ENCODE peak calls at places on chromosome 11, in nine cellular contexts. One of them, this sample, is unnamed.

GRCh38 chr11:68538025-68538424 is 77.5 kb downstream of the PPP6R3 start:
- DNase-seq in heart left ventricle: no peak
- DNase-seq in small intestine: no peak
- DNase-seq in epithelial cell of esophagus: no peak
- DNase-seq in stimulated activated CD4-positive, alpha-beta T cell treated with anti-CD3 and anti-CD28 coated beads, Interleukin-15, amount 100 ng/mL, for 24 hours: no peak
- DNase-seq in C1 segment of cervical spinal cord: no peak
- DNase-seq in LoVo: no peak
- DNase-seq in NCI-H1436: no peak
- DNase-seq in midbrain: no peak
- DNase-seq in this sample: no peak

GRCh38 chr11:102111787-102112653 is 1.8 kb downstream of the YAP1 start:
- DNase-seq in NCI-H1436: no peak
- DNase-seq in epithelial cell of esophagus: peak
- DNase-seq in LoVo: peak
- DNase-seq in small intestine: peak
- DNase-seq in stimulated activated CD4-positive, alpha-beta T cell treated with anti-CD3 and anti-CD28 coated beads, Interleukin-15, amount 100 ng/mL, for 24 hours: peak
- DNase-seq in midbrain: no peak
- DNase-seq in C1 segment of cervical spinal cord: peak
- DNase-seq in heart left ventricle: peak
- DNase-seq in this sample: no peak

GRCh38 chr11:38123673-38124072 is 1525.6 kb upstream of the RAG2 start:
- DNase-seq in epithelial cell of esophagus: no peak
- DNase-seq in C1 segment of cervical spinal cord: no peak
- DNase-seq in small intestine: no peak
- DNase-seq in stimulated activated CD4-positive, alpha-beta T cell treated with anti-CD3 and anti-CD28 coated beads, Interleukin-15, amount 100 ng/mL, for 24 hours: no peak
- DNase-seq in NCI-H1436: no peak
- DNase-seq in heart left ventricle: no peak
- DNase-seq in midbrain: no peak
- DNase-seq in LoVo: no peak
- DNase-seq in this sample: no peak

GRCh38 chr11:6992457-6993431 is 27.4 kb downstream of the ZNF214 start:
- DNase-seq in C1 segment of cervical spinal cord: no peak
- DNase-seq in LoVo: peak
- DNase-seq in NCI-H1436: no peak
- DNase-seq in stimulated activated CD4-positive, alpha-beta T cell treated with anti-CD3 and anti-CD28 coated beads, Interleukin-15, amount 100 ng/mL, for 24 hours: no peak
- DNase-seq in small intestine: no peak
- DNase-seq in midbrain: no peak
- DNase-seq in heart left ventricle: no peak
- DNase-seq in epithelial cell of esophagus: peak
- DNase-seq in this sample: no peak

GRCh38 chr11:128759597-128759996 is 65.7 kb downstream of the FLI1 start:
- DNase-seq in C1 segment of cervical spinal cord: no peak
- DNase-seq in epithelial cell of esophagus: peak
- DNase-seq in LoVo: no peak
- DNase-seq in midbrain: no peak
- DNase-seq in small intestine: no peak
- DNase-seq in heart left ventricle: no peak
- DNase-seq in NCI-H1436: no peak
- DNase-seq in stimulated activated CD4-positive, alpha-beta T cell treated with anti-CD3 and anti-CD28 coated beads, Interleukin-15, amount 100 ng/mL, for 24 hours: no peak
- DNase-seq in this sample: no peak

GRCh38 chr11:128692750-128693578 is 908 bp upstream of the FLI1 start:
- DNase-seq in stimulated activated CD4-positive, alpha-beta T cell treated with anti-CD3 and anti-CD28 coated beads, Interleukin-15, amount 100 ng/mL, for 24 hours: peak
- DNase-seq in LoVo: no peak
- DNase-seq in C1 segment of cervical spinal cord: no peak
- DNase-seq in midbrain: no peak
- DNase-seq in heart left ventricle: peak
- DNase-seq in small intestine: no peak
- DNase-seq in epithelial cell of esophagus: peak
- DNase-seq in NCI-H1436: no peak
- DNase-seq in this sample: no peak

GRCh38 chr11:75667831-75668507 is 869 bp downstream of the MAP6 start:
- DNase-seq in stimulated activated CD4-positive, alpha-beta T cell treated with anti-CD3 and anti-CD28 coated beads, Interleukin-15, amount 100 ng/mL, for 24 hours: peak
- DNase-seq in midbrain: peak
- DNase-seq in small intestine: no peak
- DNase-seq in NCI-H1436: peak
- DNase-seq in C1 segment of cervical spinal cord: peak
- DNase-seq in heart left ventricle: peak
- DNase-seq in LoVo: no peak
- DNase-seq in epithelial cell of esophagus: peak
- DNase-seq in this sample: peak

GRCh38 chr11:99937330-99937729 is 749.8 kb upstream of the ARHGAP42 start:
- DNase-seq in NCI-H1436: no peak
- DNase-seq in heart left ventricle: no peak
- DNase-seq in LoVo: no peak
- DNase-seq in small intestine: no peak
- DNase-seq in stimulated activated CD4-positive, alpha-beta T cell treated with anti-CD3 and anti-CD28 coated beads, Interleukin-15, amount 100 ng/mL, for 24 hours: no peak
- DNase-seq in C1 segment of cervical spinal cord: no peak
- DNase-seq in epithelial cell of esophagus: no peak
- DNase-seq in midbrain: no peak
- DNase-seq in this sample: no peak

GRCh38 chr11:127223026-127223425 is 222.5 kb upstream of the KIRREL3 start:
- DNase-seq in midbrain: no peak
- DNase-seq in heart left ventricle: no peak
- DNase-seq in epithelial cell of esophagus: no peak
- DNase-seq in LoVo: no peak
- DNase-seq in C1 segment of cervical spinal cord: no peak
- DNase-seq in stimulated activated CD4-positive, alpha-beta T cell treated with anti-CD3 and anti-CD28 coated beads, Interleukin-15, amount 100 ng/mL, for 24 hours: no peak
- DNase-seq in small intestine: no peak
- DNase-seq in NCI-H1436: no peak
- DNase-seq in this sample: no peak

GRCh38 chr11:112247198-112247597 is 13.5 kb downstream of the PLET1 start:
- DNase-seq in NCI-H1436: no peak
- DNase-seq in epithelial cell of esophagus: peak
- DNase-seq in midbrain: no peak
- DNase-seq in heart left ventricle: no peak
- DNase-seq in stimulated activated CD4-positive, alpha-beta T cell treated with anti-CD3 and anti-CD28 coated beads, Interleukin-15, amount 100 ng/mL, for 24 hours: no peak
- DNase-seq in C1 segment of cervical spinal cord: no peak
- DNase-seq in LoVo: no peak
- DNase-seq in small intestine: no peak
- DNase-seq in this sample: no peak

GRCh38 chr11:64254326-64254725 is 3.0 kb downstream of the PLCB3 start:
- DNase-seq in C1 segment of cervical spinal cord: no peak
- DNase-seq in stimulated activated CD4-positive, alpha-beta T cell treated with anti-CD3 and anti-CD28 coated beads, Interleukin-15, amount 100 ng/mL, for 24 hours: no peak
- DNase-seq in heart left ventricle: no peak
- DNase-seq in epithelial cell of esophagus: no peak
- DNase-seq in small intestine: no peak
- DNase-seq in LoVo: no peak
- DNase-seq in NCI-H1436: no peak
- DNase-seq in midbrain: no peak
- DNase-seq in this sample: no peak

GRCh38 chr11:114060402-114061052 is 1.0 kb downstream of the ZBTB16 start:
- DNase-seq in heart left ventricle: peak
- DNase-seq in midbrain: no peak
- DNase-seq in NCI-H1436: no peak
- DNase-seq in small intestine: peak
- DNase-seq in epithelial cell of esophagus: peak
- DNase-seq in C1 segment of cervical spinal cord: peak
- DNase-seq in LoVo: no peak
- DNase-seq in stimulated activated CD4-positive, alpha-beta T cell treated with anti-CD3 and anti-CD28 coated beads, Interleukin-15, amount 100 ng/mL, for 24 hours: peak
- DNase-seq in this sample: peak